ENCODE peak calls at places on chromosomes 5 and 9, in four cellular contexts. I is DMS53, O is fibroblast of villous mesenchyme, M is RWPE1. X is an unnamed sample.

GRCh38 chr5:76527685-76528161 is 95.5 kb downstream of the F2RL2 start:
- DNase-seq in M (peak; percentile 53), I (peak; percentile 9), O (peak; percentile 8), X (no peak)

GRCh38 chr5:83562817-83563557 is 91.4 kb downstream of the VCAN start:
- DNase-seq in O (peak; percentile 48), M (no peak), I (peak; percentile 22), X (no peak)

GRCh38 chr5:107248065-107248695 is 422.6 kb downstream of the EFNA5 start:
- DNase-seq in O (peak; percentile 42), M (peak; percentile 63), I (peak; percentile 79), X (peak; percentile 66)

GRCh38 chr9:109421034-109421700 is 76.9 kb downstream of the PTPN3 start:
- DNase-seq in I (no peak), O (no peak), M (no peak), X (peak; percentile 57)

GRCh38 chr5:17272111-17272510 is 54.7 kb downstream of the BASP1 start:
- DNase-seq in O (no peak), M (no peak), I (no peak), X (no peak)

GRCh38 chr9:87337335-87338074 is 160.2 kb upstream of the DAPK1 start:
- DNase-seq in I (peak; percentile 39), O (peak; percentile 47), M (no peak), X (peak; percentile 32)

GRCh38 chr5:116747881-116748280 is 173.3 kb upstream of the SEMA6A start:
- DNase-seq in O (no peak), M (no peak), I (no peak), X (no peak)

GRCh38 chr9:72728031-72728770 is 206.8 kb downstream of the TMC1 start:
- DNase-seq in I (no peak), O (no peak), M (no peak), X (no peak)

GRCh38 chr9:126722252-126722921 is 82.5 kb upstream of the ZBTB43 start:
- DNase-seq in O (peak; percentile 52), I (peak; percentile 82), M (peak; percentile 94), X (peak; percentile 51)

GRCh38 chr5:136193396-136193935 is 504 bp upstream of the SMIM32 start:
- DNase-seq in I (no peak), O (no peak), M (no peak), X (no peak)

GRCh38 chr5:81852277-81853004 is 101.5 kb upstream of the SSBP2 start:
- DNase-seq in I (peak; percentile 38), O (peak; percentile 34), M (no peak), X (peak; percentile 89)

GRCh38 chr9:97682242-97682641 is 14.9 kb downstream of the XPA start:
- DNase-seq in O (no peak), M (no peak), I (no peak), X (peak; percentile 59)

GRCh38 chr9:125241863-125242739 is 958 bp upstream of the HSPA5 start:
- DNase-seq in O (no peak), I (peak; percentile 76), M (no peak), X (peak; percentile 72)

GRCh38 chr5:107431536-107431935 is 239.2 kb downstream of the EFNA5 start:
- DNase-seq in I (no peak), M (no peak), O (no peak), X (no peak)

GRCh38 chr5:33205727-33206410 is 234.9 kb upstream of the TARS1 start:
- DNase-seq in O (no peak), M (no peak), I (no peak), X (no peak)

GRCh38 chr9:13480688-13481087 is 201.2 kb upstream of the MPDZ start:
- DNase-seq in M (no peak), O (no peak), I (no peak), X (no peak)

GRCh38 chr5:178130576-178131445 is at the start of gene RMND5B:
- DNase-seq in I (peak; percentile 97), M (peak; percentile 94), O (peak; percentile 81), X (peak; percentile 94)

GRCh38 chr9:88418715-88419540 is 30.7 kb downstream of the SPIN1 start:
- DNase-seq in O (no peak), I (peak; percentile 2), M (no peak), X (no peak)

GRCh38 chr5:174327317-174327864 is 281.9 kb downstream of the NSG2 start:
- DNase-seq in I (peak; percentile 95), M (peak; percentile 93), O (peak; percentile 77), X (peak; percentile 98)

GRCh38 chr9:37995348-37995737 is 73.7 kb downstream of the SHB start:
- DNase-seq in I (no peak), O (no peak), M (no peak), X (no peak)

GRCh38 chr9:98989036-98990000 is 45.6 kb downstream of the COL15A1 start:
- DNase-seq in I (peak; percentile 80), M (peak; percentile 51), O (peak; percentile 100), X (peak; percentile 80)

GRCh38 chr9:114902773-114903589 is 27.4 kb downstream of the TNFSF8 start:
- DNase-seq in O (no peak), I (peak; percentile 13), M (no peak), X (no peak)

GRCh38 chr9:8364021-8364782 is 564.6 kb upstream of the DMAC1 start:
- DNase-seq in I (no peak), M (no peak), O (no peak), X (no peak)

GRCh38 chr5:56078675-56079500 is 84.1 kb upstream of the IL6ST start:
- DNase-seq in M (no peak), O (peak; percentile 67), I (no peak), X (no peak)

GRCh38 chr9:95477441-95477840 is 39.3 kb downstream of the PTCH1 start:
- DNase-seq in I (no peak), O (no peak), M (no peak), X (no peak)

GRCh38 chr5:154087260-154087659 is 48.5 kb downstream of the MFAP3 start:
- DNase-seq in M (no peak), O (no peak), I (peak; percentile 32), X (peak; percentile 88)

GRCh38 chr5:106435185-106435584 is 1235.6 kb downstream of the EFNA5 start:
- DNase-seq in M (no peak), I (peak; percentile 5), O (no peak), X (peak; percentile 13)

GRCh38 chr9:34505370-34506120 is 17.2 kb downstream of the ENHO start:
- DNase-seq in I (no peak), O (peak; percentile 21), M (no peak), X (peak; percentile 52)

GRCh38 chr9:127779136-127779981 is 893 bp upstream of the SH2D3C start:
- DNase-seq in M (no peak), I (peak; percentile 47), O (no peak), X (peak; percentile 41)

GRCh38 chr5:165321912-165322311 is 1816.5 kb downstream of the MAT2B start:
- DNase-seq in I (no peak), M (peak; percentile 83), O (peak; percentile 64), X (no peak)

GRCh38 chr5:154049685-154050084 is 10.9 kb downstream of the MFAP3 start:
- DNase-seq in M (no peak), I (no peak), O (no peak), X (no peak)